ENCODE peak calls at places on chromosomes 16 and 17, in six cellular contexts. U is stimulated activated CD4-positive, alpha-beta T cell treated with anti-CD3 and anti-CD28 coated beads, Interleukin-12 subunit alpha, Interleukin-12 subunit beta, amount 100 ng/mL, for 4 hours; P is endodermal cell; S is GOT3; Y is T-helper 1 cell; H is KBM-7. T is an unnamed sample.

GRCh38 chr16:47732806-47733150 is 271.6 kb downstream of the PHKB start:
- DNase-seq in Y (no peak), U (no peak), P (peak; percentile 69), S (peak; percentile 19), H (no peak), T (no peak)

GRCh38 chr16:84650062-84650991 is 2.0 kb downstream of the KLHL36 start:
- DNase-seq in H (no peak), P (no peak), S (no peak), Y (no peak), U (no peak), T (no peak)

GRCh38 chr16:2341456-2342447 is 1.2 kb upstream of the ABCA3 start:
- DNase-seq in Y (no peak), U (peak; percentile 10), P (peak; percentile 58), S (no peak), H (no peak), T (no peak)

GRCh38 chr17:44010966-44011647 is 3.7 kb downstream of the TMEM101 start:
- DNase-seq in P (no peak), H (no peak), S (no peak), Y (no peak), U (no peak), T (no peak)

GRCh38 chr17:75364078-75364477 is 41.4 kb downstream of the GRB2 start:
- DNase-seq in S (no peak), P (no peak), U (no peak), Y (no peak), H (no peak), T (no peak)

GRCh38 chr16:1073566-1074378 is 1.2 kb downstream of the SSTR5 start:
- DNase-seq in S (no peak), P (peak; percentile 74), U (no peak), H (no peak), Y (no peak), T (no peak)

GRCh38 chr17:29844339-29845048 is 85.5 kb downstream of the SSH2 start:
- DNase-seq in H (no peak), U (no peak), Y (no peak), P (no peak), S (no peak), T (no peak)

GRCh38 chr16:29824589-29825144 is 4.4 kb downstream of the MVP start:
- DNase-seq in H (no peak), U (no peak), S (no peak), P (no peak), Y (no peak), T (no peak)

GRCh38 chr17:10048951-10049350 is 143.9 kb upstream of the RCVRN start:
- DNase-seq in Y (no peak), U (no peak), S (no peak), P (no peak), H (no peak), T (no peak)

GRCh38 chr16:19170043-19170655 is 2.1 kb downstream of the SYT17 start:
- DNase-seq in U (no peak), Y (no peak), H (no peak), P (no peak), S (no peak), T (no peak)

GRCh38 chr17:33481652-33482051 is 188.6 kb upstream of the ASIC2 start:
- DNase-seq in Y (no peak), U (no peak), P (no peak), H (no peak), S (no peak), T (no peak)

GRCh38 chr16:51153275-51153991 is 2.4 kb upstream of the SALL1 start:
- DNase-seq in H (no peak), P (peak; percentile 83), Y (no peak), U (no peak), S (no peak), T (no peak)

GRCh38 chr16:3642397-3643094 is 11.9 kb upstream of the DNASE1 start:
- DNase-seq in H (no peak), U (no peak), Y (no peak), S (no peak), P (peak; percentile 71), T (no peak)

GRCh38 chr16:86198201-86199118 is 299.5 kb downstream of the IRF8 start:
- DNase-seq in S (no peak), U (no peak), P (no peak), H (no peak), Y (no peak), T (no peak)

T was measured in activated naive CD4-positive, alpha-beta T cell treated with anti-CD3 and anti-CD28 coated beads, Interleukin-2, amount 50 U/mL, for 16 hours.